ENCODE peak calls at places on chromosome 22, in four cellular contexts. One of them, this sample, is unnamed.

GRCh38 chr22:39661501-39661841 is 90.9 kb downstream of the CACNA1I start:
- DNase-seq in HL-60: no peak
- DNase-seq in CD8-positive, alpha-beta T cell: no peak
- DNase-seq in cardiac muscle cell: no peak
- DNase-seq in this sample: no peak

GRCh38 chr22:37496651-37497599 is 10.7 kb upstream of the MFNG start:
- DNase-seq in HL-60: no peak
- DNase-seq in CD8-positive, alpha-beta T cell: no peak
- DNase-seq in cardiac muscle cell: peak
- DNase-seq in this sample: no peak

GRCh38 chr22:23786752-23787599 is at the start of gene SMARCB1:
- DNase-seq in HL-60: peak
- DNase-seq in CD8-positive, alpha-beta T cell: peak
- DNase-seq in cardiac muscle cell: peak
- DNase-seq in this sample: peak

GRCh38 chr22:50305658-50306566 is 1.5 kb downstream of the PLXNB2 start:
- DNase-seq in HL-60: peak
- DNase-seq in CD8-positive, alpha-beta T cell: no peak
- DNase-seq in cardiac muscle cell: peak
- DNase-seq in this sample: peak

GRCh38 chr22:19891350-19892248 is 36.9 kb upstream of the GNB1L start:
- DNase-seq in HL-60: peak
- DNase-seq in CD8-positive, alpha-beta T cell: peak
- DNase-seq in cardiac muscle cell: peak
- DNase-seq in this sample: no peak

GRCh38 chr22:23072035-23072910 is 2.0 kb downstream of the GNAZ start:
- DNase-seq in HL-60: no peak
- DNase-seq in CD8-positive, alpha-beta T cell: no peak
- DNase-seq in cardiac muscle cell: no peak
- DNase-seq in this sample: peak

GRCh38 chr22:23094695-23095466 is 24.6 kb downstream of the GNAZ start:
- DNase-seq in HL-60: no peak
- DNase-seq in CD8-positive, alpha-beta T cell: no peak
- DNase-seq in cardiac muscle cell: no peak
- DNase-seq in this sample: no peak

GRCh38 chr22:49306632-49306975 is 521.1 kb downstream of the BRD1 start:
- DNase-seq in HL-60: no peak
- DNase-seq in CD8-positive, alpha-beta T cell: no peak
- DNase-seq in cardiac muscle cell: no peak
- DNase-seq in this sample: no peak

GRCh38 chr22:44587004-44587793 is 89.2 kb upstream of the RTL6 start:
- DNase-seq in HL-60: no peak
- DNase-seq in CD8-positive, alpha-beta T cell: no peak
- DNase-seq in cardiac muscle cell: peak
- DNase-seq in this sample: peak

GRCh38 chr22:39655736-39656285 is 85.3 kb downstream of the CACNA1I start:
- DNase-seq in HL-60: no peak
- DNase-seq in CD8-positive, alpha-beta T cell: no peak
- DNase-seq in cardiac muscle cell: no peak
- DNase-seq in this sample: no peak

GRCh38 chr22:48633996-48634836 is 1193.5 kb downstream of the BRD1 start:
- DNase-seq in HL-60: no peak
- DNase-seq in CD8-positive, alpha-beta T cell: no peak
- DNase-seq in cardiac muscle cell: no peak
- DNase-seq in this sample: no peak

GRCh38 chr22:38941488-38941987 is 15.9 kb upstream of the APOBEC3A start:
- DNase-seq in HL-60: peak
- DNase-seq in CD8-positive, alpha-beta T cell: no peak
- DNase-seq in cardiac muscle cell: no peak
- DNase-seq in this sample: peak

GRCh38 chr22:38016182-38017078 is 32.1 kb upstream of the SOX10 start:
- DNase-seq in HL-60: no peak
- DNase-seq in CD8-positive, alpha-beta T cell: no peak
- DNase-seq in cardiac muscle cell: peak
- DNase-seq in this sample: no peak

GRCh38 chr22:23395476-23396361 is 184.4 kb downstream of the IGLL1 start:
- DNase-seq in HL-60: no peak
- DNase-seq in CD8-positive, alpha-beta T cell: no peak
- DNase-seq in cardiac muscle cell: no peak
- DNase-seq in this sample: no peak

GRCh38 chr22:20421507-20421874 is 16.1 kb downstream of the SCARF2 start:
- DNase-seq in HL-60: no peak
- DNase-seq in CD8-positive, alpha-beta T cell: no peak
- DNase-seq in cardiac muscle cell: no peak
- DNase-seq in this sample: no peak

GRCh38 chr22:38850399-38850798 is 6.6 kb upstream of the NPTXR start:
- DNase-seq in HL-60: no peak
- DNase-seq in CD8-positive, alpha-beta T cell: no peak
- DNase-seq in cardiac muscle cell: no peak
- DNase-seq in this sample: no peak

GRCh38 chr22:17890245-17890671 is 116.0 kb upstream of the BID start:
- DNase-seq in HL-60: no peak
- DNase-seq in CD8-positive, alpha-beta T cell: no peak
- DNase-seq in cardiac muscle cell: no peak
- DNase-seq in this sample: no peak

GRCh38 chr22:46934746-46935491 is 172.5 kb downstream of the TBC1D22A start:
- DNase-seq in HL-60: peak
- DNase-seq in CD8-positive, alpha-beta T cell: no peak
- DNase-seq in cardiac muscle cell: peak
- DNase-seq in this sample: peak

GRCh38 chr22:43515902-43516301 is 104.1 kb downstream of the MPPED1 start:
- DNase-seq in HL-60: no peak
- DNase-seq in CD8-positive, alpha-beta T cell: no peak
- DNase-seq in cardiac muscle cell: no peak
- DNase-seq in this sample: no peak
- TF ChIP-seq CTCF in HL-60: no peak
- TF ChIP-seq CTCF in CD8-positive, alpha-beta T cell: no peak
- TF ChIP-seq CTCF in cardiac muscle cell: no peak
- TF ChIP-seq CTCF in this sample: no peak

GRCh38 chr22:27801197-27801615 is 350 bp downstream of the MN1 start:
- DNase-seq in HL-60: no peak
- DNase-seq in CD8-positive, alpha-beta T cell: no peak
- DNase-seq in cardiac muscle cell: peak
- DNase-seq in this sample: no peak
- TF ChIP-seq CTCF in HL-60: no peak
- TF ChIP-seq CTCF in CD8-positive, alpha-beta T cell: no peak
- TF ChIP-seq CTCF in cardiac muscle cell: peak
- TF ChIP-seq CTCF in this sample: no peak

DNA sequence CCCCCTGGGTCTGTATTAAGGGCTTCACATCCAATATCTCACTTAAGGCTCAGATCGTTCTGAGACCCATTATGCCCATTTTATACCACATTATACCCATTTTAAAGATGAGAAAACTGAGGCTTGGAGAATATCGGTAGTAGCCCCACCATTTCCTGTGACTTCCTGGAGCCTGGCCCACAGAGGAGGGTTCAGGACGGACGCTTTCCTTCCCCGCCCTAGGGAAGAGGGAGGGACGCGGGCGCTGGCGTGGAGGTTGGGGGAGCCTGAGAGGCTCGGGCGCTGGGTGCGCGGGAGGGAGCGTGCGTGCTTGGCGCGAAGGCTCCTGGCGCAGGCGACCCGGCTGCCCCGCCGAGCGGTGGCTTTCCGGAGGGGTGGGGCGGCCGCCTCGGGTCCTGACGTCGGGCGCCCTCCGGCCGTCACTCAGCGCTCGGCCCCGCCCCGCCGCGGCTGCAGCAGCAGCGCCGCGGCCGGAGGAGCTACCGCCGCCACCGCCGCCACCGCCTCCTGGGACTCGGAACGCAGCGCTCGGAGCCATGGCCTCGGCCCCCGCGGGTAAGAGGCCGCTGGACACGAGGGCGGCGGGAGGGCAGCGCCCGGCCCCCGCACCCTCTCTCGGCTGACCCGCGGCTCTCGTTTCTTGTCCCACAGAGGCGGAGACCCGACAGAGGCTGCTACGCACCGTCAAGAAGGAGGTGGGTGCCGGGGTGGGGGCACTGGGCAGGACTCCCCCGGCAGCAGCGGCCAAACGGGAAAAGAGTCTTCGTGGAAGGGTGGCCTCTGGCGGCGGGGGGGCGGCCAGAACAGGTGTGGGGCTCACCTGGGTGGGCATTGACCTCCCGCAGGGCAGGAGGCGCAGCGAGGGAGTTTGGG is at the start of gene SGSM1:
- DNase-seq in HL-60: peak
- DNase-seq in CD8-positive, alpha-beta T cell: peak
- DNase-seq in cardiac muscle cell: peak
- DNase-seq in this sample: no peak
- TF ChIP-seq CTCF in HL-60: no peak
- TF ChIP-seq CTCF in CD8-positive, alpha-beta T cell: no peak
- TF ChIP-seq CTCF in cardiac muscle cell: no peak
- TF ChIP-seq CTCF in this sample: no peak

DNA sequence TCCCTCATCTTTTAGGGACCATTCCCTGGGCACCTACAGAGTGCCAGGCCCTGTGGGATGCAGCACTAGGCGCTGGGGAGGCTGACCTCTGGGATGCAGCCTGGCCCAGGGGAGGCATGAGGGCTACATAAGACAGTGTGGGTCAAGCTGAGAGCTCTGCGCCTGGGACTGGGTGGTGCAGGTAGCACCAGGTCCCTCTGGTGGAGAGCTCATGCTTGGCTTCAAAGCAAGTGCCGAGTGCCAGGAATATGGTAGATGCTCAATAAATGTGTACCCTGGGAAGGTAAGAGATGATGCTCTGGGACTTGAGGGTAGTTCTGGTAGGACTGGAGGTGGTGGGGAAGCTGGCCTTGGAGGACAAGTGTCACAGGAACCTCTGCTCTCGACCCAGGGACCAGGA is 2.0 kb upstream of the MPPED1 start:
- DNase-seq in HL-60: no peak
- DNase-seq in CD8-positive, alpha-beta T cell: no peak
- DNase-seq in cardiac muscle cell: no peak
- DNase-seq in this sample: no peak
- TF ChIP-seq CTCF in HL-60: no peak
- TF ChIP-seq CTCF in CD8-positive, alpha-beta T cell: no peak
- TF ChIP-seq CTCF in cardiac muscle cell: no peak
- TF ChIP-seq CTCF in this sample: no peak

DNA sequence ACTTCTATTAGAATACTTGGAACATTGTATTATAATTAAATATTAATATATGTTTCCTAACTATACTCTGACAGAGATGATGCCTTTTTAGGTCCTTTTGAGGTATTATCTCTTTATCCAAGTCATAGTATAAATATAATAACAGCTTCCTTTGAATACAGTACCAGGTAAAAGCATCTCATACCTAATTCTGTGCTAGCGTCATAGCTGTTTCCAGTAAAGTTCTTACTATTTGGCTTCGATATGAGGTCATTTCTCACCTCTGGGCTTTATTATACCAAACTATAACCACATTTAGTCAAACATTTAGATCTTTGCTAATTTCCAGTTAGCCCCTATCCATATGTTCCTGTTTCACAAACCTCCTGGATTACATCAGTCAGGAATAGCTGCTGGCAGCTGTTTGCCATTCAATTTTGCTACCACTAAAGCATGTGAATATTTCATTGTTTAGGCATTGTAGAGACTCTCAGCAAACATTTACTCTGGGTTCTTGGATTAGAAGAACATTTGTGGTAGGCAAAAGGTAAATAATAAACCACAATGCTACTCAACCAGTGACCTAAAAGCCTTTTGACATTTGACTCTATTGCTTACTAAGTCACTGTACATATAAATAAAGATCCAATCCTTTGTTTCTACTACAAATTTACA is 255.1 kb downstream of the TTC28 start:
- DNase-seq in HL-60: no peak
- DNase-seq in CD8-positive, alpha-beta T cell: no peak
- DNase-seq in cardiac muscle cell: peak
- DNase-seq in this sample: no peak
- TF ChIP-seq CTCF in HL-60: no peak
- TF ChIP-seq CTCF in CD8-positive, alpha-beta T cell: no peak
- TF ChIP-seq CTCF in cardiac muscle cell: no peak
- TF ChIP-seq CTCF in this sample: no peak

GRCh38 chr22:41621099-41621910 is at the start of gene XRCC6:
- DNase-seq in HL-60: peak
- DNase-seq in CD8-positive, alpha-beta T cell: peak
- DNase-seq in cardiac muscle cell: peak
- DNase-seq in this sample: peak
- TF ChIP-seq CTCF in HL-60: no peak
- TF ChIP-seq CTCF in CD8-positive, alpha-beta T cell: no peak
- TF ChIP-seq CTCF in cardiac muscle cell: no peak
- TF ChIP-seq CTCF in this sample: no peak

DNA sequence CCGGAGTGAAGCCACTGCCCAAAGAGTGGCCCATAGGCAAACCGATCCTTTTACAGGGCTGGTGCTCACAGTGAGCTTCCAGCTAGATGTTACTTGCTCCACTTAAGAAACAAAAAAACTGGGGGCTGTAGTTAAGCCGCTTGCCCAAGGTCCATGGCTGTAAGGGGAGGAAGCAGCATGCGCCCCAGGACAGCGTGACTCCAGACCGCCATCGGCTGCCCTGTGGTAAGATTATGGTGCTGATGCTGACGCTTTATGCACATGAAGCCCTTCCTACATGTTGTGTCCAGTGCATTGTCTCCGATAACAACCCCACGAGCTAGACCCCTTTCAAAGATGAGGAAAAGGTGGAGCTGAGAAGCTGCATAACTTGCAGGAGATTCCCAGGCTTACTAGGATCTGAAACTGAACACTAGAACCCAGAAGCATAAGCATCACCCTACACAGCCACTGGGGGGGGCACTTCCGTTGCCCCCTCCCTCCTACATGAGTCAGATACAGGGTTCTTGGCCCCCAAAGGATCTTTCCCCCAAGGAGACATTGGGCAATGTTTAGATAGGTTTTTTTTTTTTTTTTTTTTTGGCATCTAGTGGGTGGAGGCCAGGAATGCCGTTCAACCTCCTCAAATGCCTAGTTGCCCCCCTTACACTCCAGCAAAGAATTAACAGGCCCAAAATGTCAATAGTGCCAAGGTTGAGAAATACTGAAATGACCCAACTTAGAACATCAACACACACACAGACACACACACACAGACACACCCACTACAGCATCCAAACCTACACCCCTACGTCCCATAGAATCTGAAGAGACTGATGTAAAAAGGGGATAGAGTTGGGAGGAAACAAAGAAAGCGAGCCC is 53.9 kb downstream of the MN1 start:
- DNase-seq in HL-60: no peak
- DNase-seq in CD8-positive, alpha-beta T cell: no peak
- DNase-seq in cardiac muscle cell: peak
- DNase-seq in this sample: no peak
- TF ChIP-seq CTCF in HL-60: no peak
- TF ChIP-seq CTCF in CD8-positive, alpha-beta T cell: no peak
- TF ChIP-seq CTCF in cardiac muscle cell: peak
- TF ChIP-seq CTCF in this sample: peak

This sample was measured in CD14-positive monocyte.